ENCODE peak calls at places on chromosomes 4 and X, in eight cellular contexts. One of them, this sample, is unnamed.
A peak's percentile ranks its signal among the peaks of the same experiment; 100 is the strongest.

GRCh38 chrX:96183843-96184242 is 500.8 kb upstream of the DIAPH2 start:
- DNase-seq in stomach: no peak
- DNase-seq in breast epithelium: no peak
- DNase-seq in suprapubic skin: no peak
- DNase-seq in HCT116: no peak
- DNase-seq in sigmoid colon: no peak
- DNase-seq in SK-N-SH: no peak
- DNase-seq in GM12878: no peak
- DNase-seq in this sample: no peak

GRCh38 chr4:11182586-11183357 is 245.9 kb downstream of the HS3ST1 start:
- DNase-seq in sigmoid colon: no peak
- DNase-seq in breast epithelium: no peak
- DNase-seq in suprapubic skin: no peak
- DNase-seq in stomach: no peak
- DNase-seq in GM12878: no peak
- DNase-seq in SK-N-SH: no peak
- DNase-seq in HCT116: no peak
- DNase-seq in this sample: no peak

GRCh38 chrX:109270580-109271484 is 211.1 kb downstream of the GUCY2F start:
- DNase-seq in sigmoid colon: no peak
- DNase-seq in GM12878: peak; percentile 97
- DNase-seq in suprapubic skin: no peak
- DNase-seq in breast epithelium: peak; percentile 65
- DNase-seq in HCT116: peak; percentile 13
- DNase-seq in stomach: peak; percentile 46
- DNase-seq in SK-N-SH: no peak
- DNase-seq in this sample: no peak

GRCh38 chr4:165398570-165398969 is 19.8 kb downstream of the CPE start:
- DNase-seq in SK-N-SH: peak; percentile 59
- DNase-seq in stomach: no peak
- DNase-seq in breast epithelium: no peak
- DNase-seq in HCT116: peak; percentile 50
- DNase-seq in sigmoid colon: no peak
- DNase-seq in GM12878: no peak
- DNase-seq in suprapubic skin: no peak
- DNase-seq in this sample: no peak

GRCh38 chr4:188735082-188735481 is 595.8 kb downstream of the TRIML1 start:
- DNase-seq in HCT116: no peak
- DNase-seq in suprapubic skin: no peak
- DNase-seq in SK-N-SH: no peak
- DNase-seq in breast epithelium: no peak
- DNase-seq in stomach: no peak
- DNase-seq in GM12878: no peak
- DNase-seq in sigmoid colon: no peak
- DNase-seq in this sample: no peak

GRCh38 chr4:109977854-109978501 is 65.3 kb downstream of the EGF start:
- DNase-seq in GM12878: no peak
- DNase-seq in suprapubic skin: no peak
- DNase-seq in breast epithelium: no peak
- DNase-seq in stomach: no peak
- DNase-seq in HCT116: peak; percentile 27
- DNase-seq in sigmoid colon: no peak
- DNase-seq in SK-N-SH: peak; percentile 21
- DNase-seq in this sample: no peak

GRCh38 chrX:139077303-139078131 is 366.0 kb upstream of the FGF13 start:
- DNase-seq in SK-N-SH: no peak
- DNase-seq in HCT116: no peak
- DNase-seq in GM12878: no peak
- DNase-seq in breast epithelium: no peak
- DNase-seq in stomach: no peak
- DNase-seq in sigmoid colon: no peak
- DNase-seq in suprapubic skin: no peak
- DNase-seq in this sample: no peak

GRCh38 chr4:12965334-12965733 is 518.8 kb downstream of the RAB28 start:
- DNase-seq in SK-N-SH: no peak
- DNase-seq in GM12878: no peak
- DNase-seq in stomach: no peak
- DNase-seq in HCT116: no peak
- DNase-seq in suprapubic skin: no peak
- DNase-seq in breast epithelium: no peak
- DNase-seq in sigmoid colon: no peak
- DNase-seq in this sample: no peak

GRCh38 chr4:16607241-16607640 is 291.2 kb downstream of the LDB2 start:
- DNase-seq in HCT116: no peak
- DNase-seq in GM12878: no peak
- DNase-seq in sigmoid colon: no peak
- DNase-seq in breast epithelium: no peak
- DNase-seq in stomach: no peak
- DNase-seq in suprapubic skin: no peak
- DNase-seq in SK-N-SH: no peak
- DNase-seq in this sample: no peak

GRCh38 chrX:149490100-149490499 is 15.0 kb downstream of the IDS start:
- DNase-seq in sigmoid colon: no peak
- DNase-seq in suprapubic skin: no peak
- DNase-seq in breast epithelium: no peak
- DNase-seq in stomach: no peak
- DNase-seq in GM12878: no peak
- DNase-seq in HCT116: no peak
- DNase-seq in SK-N-SH: no peak
- DNase-seq in this sample: no peak

GRCh38 chrX:13894888-13895564 is 78.1 kb upstream of the GPM6B start:
- DNase-seq in sigmoid colon: no peak
- DNase-seq in SK-N-SH: no peak
- DNase-seq in HCT116: no peak
- DNase-seq in suprapubic skin: no peak
- DNase-seq in breast epithelium: no peak
- DNase-seq in GM12878: no peak
- DNase-seq in stomach: no peak
- DNase-seq in this sample: no peak

GRCh38 chr4:127967141-127967775 is 2.1 kb downstream of the ABHD18 start:
- DNase-seq in breast epithelium: no peak
- DNase-seq in sigmoid colon: no peak
- DNase-seq in GM12878: no peak
- DNase-seq in suprapubic skin: no peak
- DNase-seq in stomach: no peak
- DNase-seq in SK-N-SH: no peak
- DNase-seq in HCT116: no peak
- DNase-seq in this sample: no peak

GRCh38 chrX:110691446-110691845 is 104.2 kb downstream of the CHRDL1 start:
- DNase-seq in suprapubic skin: no peak
- DNase-seq in GM12878: no peak
- DNase-seq in sigmoid colon: no peak
- DNase-seq in HCT116: no peak
- DNase-seq in SK-N-SH: no peak
- DNase-seq in breast epithelium: no peak
- DNase-seq in stomach: no peak
- DNase-seq in this sample: no peak

GRCh38 chr4:7356667-7357295 is 77.9 kb downstream of the PSAPL1 start:
- DNase-seq in stomach: no peak
- DNase-seq in HCT116: no peak
- DNase-seq in suprapubic skin: no peak
- DNase-seq in SK-N-SH: no peak
- DNase-seq in GM12878: no peak
- DNase-seq in sigmoid colon: no peak
- DNase-seq in breast epithelium: no peak
- DNase-seq in this sample: no peak

GRCh38 chr4:136643416-136643815 is 888.9 kb downstream of the PCDH18 start:
- DNase-seq in suprapubic skin: no peak
- DNase-seq in GM12878: no peak
- DNase-seq in stomach: no peak
- DNase-seq in HCT116: no peak
- DNase-seq in SK-N-SH: peak; percentile 15
- DNase-seq in sigmoid colon: no peak
- DNase-seq in breast epithelium: no peak
- DNase-seq in this sample: no peak

GRCh38 chr4:10111067-10111801 is 5.4 kb downstream of the WDR1 start:
- DNase-seq in sigmoid colon: no peak
- DNase-seq in GM12878: no peak
- DNase-seq in suprapubic skin: no peak
- DNase-seq in stomach: no peak
- DNase-seq in breast epithelium: no peak
- DNase-seq in SK-N-SH: no peak
- DNase-seq in HCT116: no peak
- DNase-seq in this sample: no peak
- H3K4me1 ChIP-seq in sigmoid colon: peaks cover 92% of the 10 kb centered on the region
- H3K4me1 ChIP-seq in GM12878: peaks cover 14% of the 10 kb centered on the region
- H3K4me1 ChIP-seq in suprapubic skin: peaks cover 83% of the 10 kb centered on the region
- H3K4me1 ChIP-seq in stomach: peaks cover 96% of the 10 kb centered on the region
- H3K4me1 ChIP-seq in breast epithelium: peaks cover 38% of the 10 kb centered on the region
- H3K4me1 ChIP-seq in SK-N-SH: peaks cover 31% of the 10 kb centered on the region
- H3K4me1 ChIP-seq in HCT116: peaks cover 57% of the 10 kb centered on the region
- H3K4me1 ChIP-seq in this sample: peaks cover 97% of the 10 kb centered on the region

GRCh38 chr4:151257704-151258103 is 19.3 kb upstream of the PRSS48 start:
- DNase-seq in GM12878: no peak
- DNase-seq in breast epithelium: no peak
- DNase-seq in sigmoid colon: no peak
- DNase-seq in suprapubic skin: no peak
- DNase-seq in stomach: no peak
- DNase-seq in SK-N-SH: no peak
- DNase-seq in HCT116: no peak
- DNase-seq in this sample: no peak

GRCh38 chr4:151259752-151260151 is 17.2 kb upstream of the PRSS48 start:
- DNase-seq in stomach: no peak
- DNase-seq in GM12878: no peak
- DNase-seq in SK-N-SH: no peak
- DNase-seq in HCT116: no peak
- DNase-seq in suprapubic skin: no peak
- DNase-seq in breast epithelium: no peak
- DNase-seq in sigmoid colon: no peak
- DNase-seq in this sample: no peak

GRCh38 chr4:151260526-151260925 is 16.4 kb upstream of the PRSS48 start:
- DNase-seq in HCT116: no peak
- DNase-seq in suprapubic skin: no peak
- DNase-seq in breast epithelium: no peak
- DNase-seq in stomach: no peak
- DNase-seq in GM12878: no peak
- DNase-seq in SK-N-SH: no peak
- DNase-seq in sigmoid colon: no peak
- DNase-seq in this sample: no peak

GRCh38 chr4:151251922-151252321 is 25.0 kb upstream of the PRSS48 start:
- DNase-seq in HCT116: no peak
- DNase-seq in breast epithelium: no peak
- DNase-seq in stomach: no peak
- DNase-seq in sigmoid colon: no peak
- DNase-seq in suprapubic skin: no peak
- DNase-seq in SK-N-SH: no peak
- DNase-seq in GM12878: no peak
- DNase-seq in this sample: no peak

DNA sequence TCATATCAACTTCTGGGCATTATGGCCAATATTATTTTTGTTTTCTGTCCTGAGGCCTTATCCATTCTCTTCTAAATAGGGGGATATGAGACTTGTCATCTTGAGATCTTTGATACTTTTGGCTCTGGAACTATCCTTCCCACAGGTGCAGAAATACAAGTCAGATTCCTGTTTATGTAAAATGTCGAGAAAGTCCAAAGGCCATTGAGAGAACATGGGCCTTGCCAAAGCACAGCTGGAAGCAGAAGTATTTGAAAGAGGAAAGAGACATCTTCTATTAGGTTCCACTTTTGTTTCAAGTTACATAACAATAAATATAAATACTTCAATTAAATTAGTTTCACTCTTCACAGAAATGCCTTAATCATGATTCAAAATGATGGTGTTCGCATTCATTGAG is 20.8 kb upstream of the PRSS48 start:
- DNase-seq in HCT116: no peak
- DNase-seq in SK-N-SH: no peak
- DNase-seq in sigmoid colon: no peak
- DNase-seq in breast epithelium: no peak
- DNase-seq in GM12878: no peak
- DNase-seq in stomach: no peak
- DNase-seq in suprapubic skin: no peak
- DNase-seq in this sample: no peak
- H3K36me3 ChIP-seq in HCT116: no peaks in the 10 kb centered on the region
- H3K36me3 ChIP-seq in SK-N-SH: no peaks in the 10 kb centered on the region
- H3K36me3 ChIP-seq in sigmoid colon: no peaks in the 10 kb centered on the region
- H3K36me3 ChIP-seq in breast epithelium: no peaks in the 10 kb centered on the region
- H3K36me3 ChIP-seq in GM12878: no peaks in the 10 kb centered on the region
- H3K36me3 ChIP-seq in stomach: no peaks in the 10 kb centered on the region
- H3K36me3 ChIP-seq in suprapubic skin: no peaks in the 10 kb centered on the region
- H3K36me3 ChIP-seq in this sample: no peaks in the 10 kb centered on the region

GRCh38 chr4:86038037-86038436 is 321.8 kb downstream of the MAPK10 start:
- DNase-seq in stomach: no peak
- DNase-seq in GM12878: no peak
- DNase-seq in HCT116: no peak
- DNase-seq in SK-N-SH: no peak
- DNase-seq in suprapubic skin: no peak
- DNase-seq in breast epithelium: no peak
- DNase-seq in sigmoid colon: no peak
- DNase-seq in this sample: no peak

GRCh38 chr4:86033171-86033570 is 326.7 kb downstream of the MAPK10 start:
- DNase-seq in sigmoid colon: peak; percentile 76
- DNase-seq in suprapubic skin: no peak
- DNase-seq in breast epithelium: peak; percentile 61
- DNase-seq in HCT116: no peak
- DNase-seq in GM12878: no peak
- DNase-seq in stomach: peak; percentile 33
- DNase-seq in SK-N-SH: no peak
- DNase-seq in this sample: no peak

GRCh38 chr4:86035688-86036087 is 324.2 kb downstream of the MAPK10 start:
- DNase-seq in stomach: no peak
- DNase-seq in HCT116: no peak
- DNase-seq in GM12878: no peak
- DNase-seq in SK-N-SH: no peak
- DNase-seq in breast epithelium: no peak
- DNase-seq in suprapubic skin: no peak
- DNase-seq in sigmoid colon: no peak
- DNase-seq in this sample: no peak

GRCh38 chr4:86034616-86035015 is 325.2 kb downstream of the MAPK10 start:
- DNase-seq in stomach: no peak
- DNase-seq in breast epithelium: no peak
- DNase-seq in HCT116: no peak
- DNase-seq in SK-N-SH: no peak
- DNase-seq in suprapubic skin: no peak
- DNase-seq in sigmoid colon: no peak
- DNase-seq in GM12878: no peak
- DNase-seq in this sample: no peak

DNA sequence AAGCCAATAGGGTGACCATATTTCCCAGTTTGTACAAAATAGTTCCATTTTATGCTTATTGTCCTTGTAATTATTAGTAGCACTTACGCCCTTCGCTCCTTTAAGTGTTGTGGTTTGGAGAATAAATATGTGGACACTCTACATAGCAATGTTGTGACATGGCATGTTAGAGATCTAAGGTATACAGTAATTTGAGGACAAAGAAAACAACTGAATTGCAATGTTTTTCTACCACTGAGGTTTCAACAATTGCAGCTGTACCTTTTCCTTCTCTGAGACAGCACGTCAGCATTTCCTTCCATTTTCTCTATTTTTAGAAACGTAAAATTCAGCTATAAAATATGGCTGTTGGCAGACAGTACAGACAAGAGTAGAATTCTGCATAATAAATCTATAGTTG is 323.1 kb downstream of the MAPK10 start:
- DNase-seq in sigmoid colon: no peak
- DNase-seq in breast epithelium: no peak
- DNase-seq in stomach: no peak
- DNase-seq in GM12878: no peak
- DNase-seq in SK-N-SH: no peak
- DNase-seq in suprapubic skin: no peak
- DNase-seq in HCT116: no peak
- DNase-seq in this sample: no peak
- TF ChIP-seq POLR2AphosphoS5 in sigmoid colon: no peak
- TF ChIP-seq POLR2AphosphoS5 in breast epithelium: no peak
- TF ChIP-seq POLR2AphosphoS5 in stomach: no peak
- TF ChIP-seq POLR2AphosphoS5 in GM12878: no peak
- TF ChIP-seq POLR2AphosphoS5 in SK-N-SH: no peak
- TF ChIP-seq POLR2AphosphoS5 in suprapubic skin: no peak
- TF ChIP-seq POLR2AphosphoS5 in HCT116: no peak
- TF ChIP-seq POLR2AphosphoS5 in this sample: no peak

GRCh38 chr4:183178201-183178600 is 79.1 kb downstream of the WWC2 start:
- DNase-seq in suprapubic skin: no peak
- DNase-seq in sigmoid colon: no peak
- DNase-seq in HCT116: no peak
- DNase-seq in stomach: no peak
- DNase-seq in GM12878: no peak
- DNase-seq in SK-N-SH: no peak
- DNase-seq in breast epithelium: no peak
- DNase-seq in this sample: no peak
- H3K4me1 ChIP-seq in suprapubic skin: peaks cover 7% of the 10 kb centered on the region
- H3K4me1 ChIP-seq in sigmoid colon: peaks cover 22% of the 10 kb centered on the region
- H3K4me1 ChIP-seq in HCT116: peaks cover 19% of the 10 kb centered on the region
- H3K4me1 ChIP-seq in stomach: peaks cover 42% of the 10 kb centered on the region
- H3K4me1 ChIP-seq in GM12878: no peaks in the 10 kb centered on the region
- H3K4me1 ChIP-seq in SK-N-SH: peaks cover 3% of the 10 kb centered on the region
- H3K4me1 ChIP-seq in breast epithelium: no peaks in the 10 kb centered on the region
- H3K4me1 ChIP-seq in this sample: no peaks in the 10 kb centered on the region